ENCODE peak calls at places on chromosomes 12 and 14, in eight cellular contexts. One of them, this sample, is unnamed. For H3K36me3, the result is how much of the 10 kb centered on the place peaks cover.

GRCh38 chr12:39840422-39840821 is 220.8 kb upstream of the ABCD2 start:
- DNase-seq in neuronal stem cell: no peak
- DNase-seq in MM.1S: no peak
- DNase-seq in HepG2: no peak
- DNase-seq in fibroblast of lung: no peak
- DNase-seq in GM23248: no peak
- DNase-seq in astrocyte: no peak
- DNase-seq in keratinocyte: no peak
- DNase-seq in this sample: no peak

GRCh38 chr12:74490390-74491064 is 47.1 kb upstream of the ATXN7L3B start:
- DNase-seq in GM23248: no peak
- DNase-seq in fibroblast of lung: no peak
- DNase-seq in MM.1S: peak
- DNase-seq in keratinocyte: no peak
- DNase-seq in astrocyte: no peak
- DNase-seq in HepG2: no peak
- DNase-seq in neuronal stem cell: no peak
- DNase-seq in this sample: no peak

GRCh38 chr14:49366416-49366815 is 219.8 kb downstream of the RPS29 start:
- DNase-seq in neuronal stem cell: no peak
- DNase-seq in astrocyte: no peak
- DNase-seq in fibroblast of lung: no peak
- DNase-seq in GM23248: no peak
- DNase-seq in MM.1S: no peak
- DNase-seq in keratinocyte: no peak
- DNase-seq in HepG2: peak
- DNase-seq in this sample: no peak

GRCh38 chr12:70754330-70754741 is 117.1 kb upstream of the PTPRB start:
- DNase-seq in GM23248: peak
- DNase-seq in neuronal stem cell: no peak
- DNase-seq in astrocyte: no peak
- DNase-seq in HepG2: no peak
- DNase-seq in keratinocyte: no peak
- DNase-seq in MM.1S: peak
- DNase-seq in fibroblast of lung: no peak
- DNase-seq in this sample: no peak

GRCh38 chr14:77707355-77707723 is 484 bp downstream of the ALKBH1 start:
- DNase-seq in MM.1S: no peak
- DNase-seq in GM23248: peak
- DNase-seq in HepG2: peak
- DNase-seq in neuronal stem cell: peak
- DNase-seq in astrocyte: peak
- DNase-seq in keratinocyte: no peak
- DNase-seq in fibroblast of lung: peak
- DNase-seq in this sample: peak

GRCh38 chr12:124305136-124305535 is 10.2 kb downstream of the RFLNA start:
- DNase-seq in MM.1S: no peak
- DNase-seq in neuronal stem cell: no peak
- DNase-seq in keratinocyte: no peak
- DNase-seq in GM23248: no peak
- DNase-seq in HepG2: no peak
- DNase-seq in fibroblast of lung: no peak
- DNase-seq in astrocyte: no peak
- DNase-seq in this sample: no peak

GRCh38 chr12:117646595-117646994 is 285.2 kb upstream of the NOS1 start:
- DNase-seq in astrocyte: no peak
- DNase-seq in keratinocyte: no peak
- DNase-seq in HepG2: no peak
- DNase-seq in neuronal stem cell: no peak
- DNase-seq in GM23248: no peak
- DNase-seq in MM.1S: no peak
- DNase-seq in fibroblast of lung: no peak
- DNase-seq in this sample: no peak

GRCh38 chr12:96361074-96361473 is 39.2 kb downstream of the CDK17 start:
- DNase-seq in fibroblast of lung: no peak
- DNase-seq in MM.1S: no peak
- DNase-seq in HepG2: no peak
- DNase-seq in neuronal stem cell: no peak
- DNase-seq in GM23248: no peak
- DNase-seq in astrocyte: no peak
- DNase-seq in keratinocyte: no peak
- DNase-seq in this sample: no peak

GRCh38 chr12:76337583-76337982 is 10.6 kb downstream of the BBS10 start:
- DNase-seq in keratinocyte: no peak
- DNase-seq in GM23248: peak
- DNase-seq in fibroblast of lung: peak
- DNase-seq in neuronal stem cell: no peak
- DNase-seq in HepG2: no peak
- DNase-seq in MM.1S: no peak
- DNase-seq in astrocyte: peak
- DNase-seq in this sample: peak

GRCh38 chr12:123905319-123905925 is 67.2 kb downstream of the CCDC92 start:
- DNase-seq in GM23248: peak
- DNase-seq in keratinocyte: peak
- DNase-seq in astrocyte: peak
- DNase-seq in fibroblast of lung: peak
- DNase-seq in neuronal stem cell: peak
- DNase-seq in HepG2: peak
- DNase-seq in MM.1S: peak
- DNase-seq in this sample: peak

GRCh38 chr12:71725011-71725410 is 29.7 kb upstream of the RAB21 start:
- DNase-seq in HepG2: no peak
- DNase-seq in GM23248: peak
- DNase-seq in MM.1S: no peak
- DNase-seq in astrocyte: no peak
- DNase-seq in keratinocyte: no peak
- DNase-seq in fibroblast of lung: no peak
- DNase-seq in neuronal stem cell: no peak
- DNase-seq in this sample: peak

GRCh38 chr12:102468261-102468940 is 12.0 kb downstream of the IGF1 start:
- DNase-seq in fibroblast of lung: peak
- DNase-seq in neuronal stem cell: no peak
- DNase-seq in astrocyte: peak
- DNase-seq in GM23248: no peak
- DNase-seq in HepG2: no peak
- DNase-seq in MM.1S: no peak
- DNase-seq in keratinocyte: no peak
- DNase-seq in this sample: peak

GRCh38 chr12:121467638-121468403 is 67.9 kb downstream of the RNF34 start:
- DNase-seq in HepG2: no peak
- DNase-seq in neuronal stem cell: peak
- DNase-seq in MM.1S: no peak
- DNase-seq in astrocyte: no peak
- DNase-seq in keratinocyte: no peak
- DNase-seq in GM23248: peak
- DNase-seq in fibroblast of lung: peak
- DNase-seq in this sample: peak

GRCh38 chr12:46675736-46676135 is 150.1 kb downstream of the SLC38A4 start:
- DNase-seq in astrocyte: peak
- DNase-seq in MM.1S: peak
- DNase-seq in HepG2: peak
- DNase-seq in keratinocyte: no peak
- DNase-seq in neuronal stem cell: peak
- DNase-seq in fibroblast of lung: peak
- DNase-seq in GM23248: peak
- DNase-seq in this sample: peak

DNA sequence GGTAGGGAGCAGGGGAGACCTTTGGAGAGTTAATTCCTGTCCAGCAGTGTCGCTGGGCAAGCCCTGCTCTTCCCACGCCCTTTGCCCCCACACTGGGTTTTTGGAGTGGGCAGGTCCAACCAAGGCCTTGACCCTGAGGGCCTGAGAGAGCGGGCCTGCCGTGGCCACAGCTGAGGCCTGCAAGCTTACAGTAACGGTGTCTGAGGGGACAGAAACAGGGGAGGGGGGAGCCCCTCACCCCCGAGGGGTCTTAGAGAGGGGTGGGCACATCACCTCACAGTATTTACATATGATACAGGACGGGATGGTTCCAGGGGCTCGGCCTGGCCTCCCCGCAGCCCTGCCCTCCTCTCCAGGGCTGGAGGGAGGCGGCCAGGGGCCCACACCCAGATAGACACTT is 14.6 kb upstream of the PLA2G1B start:
- DNase-seq in keratinocyte: no peak
- DNase-seq in GM23248: no peak
- DNase-seq in MM.1S: no peak
- DNase-seq in neuronal stem cell: no peak
- DNase-seq in HepG2: no peak
- DNase-seq in astrocyte: no peak
- DNase-seq in fibroblast of lung: no peak
- DNase-seq in this sample: no peak
- H3K36me3 ChIP-seq in keratinocyte: under half
- H3K36me3 ChIP-seq in GM23248: under half
- H3K36me3 ChIP-seq in MM.1S: under half
- H3K36me3 ChIP-seq in neuronal stem cell: under half
- H3K36me3 ChIP-seq in HepG2: under half
- H3K36me3 ChIP-seq in astrocyte: under half
- H3K36me3 ChIP-seq in fibroblast of lung: under half
- H3K36me3 ChIP-seq in this sample: under half

DNA sequence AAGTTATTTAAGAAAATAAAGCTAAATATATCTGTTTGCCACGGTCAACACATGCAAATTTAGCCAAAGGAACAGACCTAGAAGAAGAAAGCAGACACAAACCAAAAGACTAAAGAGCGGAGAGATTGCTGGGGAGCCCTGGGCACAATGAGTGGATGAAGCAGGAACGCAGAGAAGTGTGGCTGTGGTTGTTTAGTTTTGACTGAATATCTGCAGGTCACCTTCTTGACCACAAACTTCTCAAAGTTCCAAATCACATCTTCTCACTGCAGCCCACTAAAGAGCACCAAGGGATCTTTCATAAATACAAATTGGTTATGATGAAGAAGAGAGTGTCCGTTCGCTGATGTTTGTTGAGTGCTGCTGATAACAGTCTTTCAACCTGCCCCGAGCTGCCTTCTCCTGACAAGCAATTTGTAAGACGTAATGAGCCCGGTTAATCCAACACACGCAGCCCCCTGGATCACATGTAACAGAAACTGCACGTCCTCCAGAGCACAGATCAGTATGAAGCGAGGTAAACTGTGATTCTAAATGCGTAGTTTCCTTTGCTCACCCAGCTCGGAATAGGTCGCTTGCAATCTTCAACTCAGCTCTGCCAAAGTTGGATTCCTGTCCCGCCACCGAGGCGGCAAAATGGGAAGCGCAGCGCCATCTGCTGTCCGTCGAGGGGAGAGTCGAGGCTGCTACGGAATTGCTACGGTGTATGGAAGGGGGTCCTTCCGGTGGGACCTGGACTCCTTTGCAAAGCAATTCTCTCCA is 120.8 kb downstream of the GXYLT1 start:
- DNase-seq in HepG2: peak
- DNase-seq in GM23248: peak
- DNase-seq in fibroblast of lung: peak
- DNase-seq in keratinocyte: no peak
- DNase-seq in astrocyte: peak
- DNase-seq in MM.1S: peak
- DNase-seq in neuronal stem cell: peak
- DNase-seq in this sample: peak
- H3K4me3 ChIP-seq in HepG2: no peak
- H3K4me3 ChIP-seq in GM23248: peak
- H3K4me3 ChIP-seq in fibroblast of lung: peak
- H3K4me3 ChIP-seq in keratinocyte: no peak
- H3K4me3 ChIP-seq in astrocyte: peak
- H3K4me3 ChIP-seq in MM.1S: peak
- H3K4me3 ChIP-seq in neuronal stem cell: no peak
- H3K4me3 ChIP-seq in this sample: peak

DNA sequence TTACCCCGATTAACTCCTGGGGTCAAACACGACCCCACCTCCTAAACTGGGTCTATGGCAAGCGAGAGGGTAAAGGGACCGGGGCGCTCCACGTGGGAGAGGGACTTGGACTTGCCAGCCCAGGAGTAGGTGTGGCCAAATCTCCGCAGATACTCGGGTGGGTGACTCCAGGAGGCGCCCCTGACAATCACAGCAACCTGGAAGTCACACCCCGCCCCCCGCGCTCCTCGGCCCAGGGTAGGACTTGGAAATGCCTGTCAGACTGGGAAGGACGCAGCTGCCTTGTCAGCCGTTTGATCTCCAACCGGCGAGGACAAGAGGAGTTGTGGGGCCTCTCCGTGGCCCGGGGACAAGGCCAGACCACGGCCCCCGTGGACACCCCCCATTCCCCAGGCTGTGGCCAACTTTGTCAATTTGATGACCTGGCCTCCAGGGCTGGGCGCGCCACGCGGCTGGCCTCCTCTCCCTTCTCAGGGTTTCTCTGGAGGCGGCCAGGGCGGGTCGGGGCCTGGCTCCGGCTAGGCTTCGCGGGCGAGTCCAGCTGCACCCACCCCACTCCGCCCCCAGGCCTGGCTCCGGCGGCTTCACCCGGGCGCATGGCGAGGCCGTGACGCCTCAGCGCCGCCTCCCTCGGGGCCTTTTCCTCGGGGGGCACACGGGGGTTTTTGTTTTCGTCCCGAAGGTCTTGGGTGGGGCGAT is 1.2 kb upstream of the BCL11B start:
- DNase-seq in fibroblast of lung: peak
- DNase-seq in astrocyte: no peak
- DNase-seq in HepG2: peak
- DNase-seq in GM23248: peak
- DNase-seq in keratinocyte: no peak
- DNase-seq in MM.1S: no peak
- DNase-seq in neuronal stem cell: no peak
- DNase-seq in this sample: no peak
- H3K9ac ChIP-seq in fibroblast of lung: no peak
- H3K9ac ChIP-seq in astrocyte: no peak
- H3K9ac ChIP-seq in HepG2: no peak
- H3K9ac ChIP-seq in GM23248: no peak
- H3K9ac ChIP-seq in keratinocyte: peak
- H3K9ac ChIP-seq in MM.1S: no peak
- H3K9ac ChIP-seq in neuronal stem cell: no peak
- H3K9ac ChIP-seq in this sample: no peak

GRCh38 chr14:68891851-68892660 is 87.0 kb downstream of the ACTN1 start:
- DNase-seq in HepG2: no peak
- DNase-seq in keratinocyte: no peak
- DNase-seq in fibroblast of lung: peak
- DNase-seq in astrocyte: peak
- DNase-seq in neuronal stem cell: no peak
- DNase-seq in MM.1S: no peak
- DNase-seq in GM23248: peak
- DNase-seq in this sample: peak

GRCh38 chr14:68890173-68890931 is 88.8 kb downstream of the ACTN1 start:
- DNase-seq in astrocyte: no peak
- DNase-seq in GM23248: no peak
- DNase-seq in MM.1S: no peak
- DNase-seq in HepG2: no peak
- DNase-seq in fibroblast of lung: no peak
- DNase-seq in neuronal stem cell: no peak
- DNase-seq in keratinocyte: no peak
- DNase-seq in this sample: no peak

GRCh38 chr14:68886109-68886434 is 93.0 kb downstream of the ACTN1 start:
- DNase-seq in neuronal stem cell: no peak
- DNase-seq in astrocyte: no peak
- DNase-seq in HepG2: no peak
- DNase-seq in keratinocyte: no peak
- DNase-seq in GM23248: no peak
- DNase-seq in MM.1S: no peak
- DNase-seq in fibroblast of lung: no peak
- DNase-seq in this sample: no peak

GRCh38 chr14:68888025-68888850 is 90.9 kb downstream of the ACTN1 start:
- DNase-seq in fibroblast of lung: peak
- DNase-seq in astrocyte: peak
- DNase-seq in GM23248: no peak
- DNase-seq in MM.1S: no peak
- DNase-seq in HepG2: no peak
- DNase-seq in neuronal stem cell: no peak
- DNase-seq in keratinocyte: no peak
- DNase-seq in this sample: no peak

GRCh38 chr14:68888883-68889282 is 90.2 kb downstream of the ACTN1 start:
- DNase-seq in MM.1S: no peak
- DNase-seq in neuronal stem cell: no peak
- DNase-seq in HepG2: no peak
- DNase-seq in keratinocyte: no peak
- DNase-seq in GM23248: no peak
- DNase-seq in fibroblast of lung: no peak
- DNase-seq in astrocyte: no peak
- DNase-seq in this sample: no peak
- H3K36me3 ChIP-seq in MM.1S: under half
- H3K36me3 ChIP-seq in neuronal stem cell: half or more
- H3K36me3 ChIP-seq in HepG2: under half
- H3K36me3 ChIP-seq in keratinocyte: half or more
- H3K36me3 ChIP-seq in GM23248: half or more
- H3K36me3 ChIP-seq in fibroblast of lung: half or more
- H3K36me3 ChIP-seq in astrocyte: half or more
- H3K36me3 ChIP-seq in this sample: half or more